ENCODE peak calls at places on chromosomes 12 and 14, in seven cellular contexts. J is iPS-NIHi11; G is CD4-positive, CD25-positive, alpha-beta regulatory T cell; I is activated CD8-positive, alpha-beta T cell treated with anti-CD3 and anti-CD28 coated beads for 36 hours; Y is activated T-cell treated with anti-CD3 and anti-CD28 coated beads, Interleukin-2, amount 50 U/mL, for 72 hours; B is cortex of kidney; S is stimulated activated CD4-positive, alpha-beta T cell treated with anti-CD3 and anti-CD28 coated beads, Interleukin-12 subunit alpha, Interleukin-12 subunit beta, amount 100 ng/mL, for 24 hours. R is an unnamed sample.

GRCh38 chr12:25001311-25001710 is 52.4 kb upstream of the BCAT1 start:
- DNase-seq in I (no peak), Y (no peak), J (no peak), B (no peak), S (no peak), G (no peak), R (no peak)

GRCh38 chr14:60183724-60184596 is 18.8 kb upstream of the DHRS7 start:
- DNase-seq in J (peak), S (no peak), I (peak), G (peak), B (no peak), Y (no peak), R (peak)

GRCh38 chr14:102822311-102822863 is 45.1 kb downstream of the TRAF3 start:
- DNase-seq in G (no peak), S (peak), I (peak), Y (peak), J (no peak), B (no peak), R (no peak)

GRCh38 chr14:99740411-99740810 is 52.8 kb upstream of the EML1 start:
- DNase-seq in S (no peak), J (no peak), G (no peak), I (no peak), B (no peak), Y (no peak), R (no peak)

GRCh38 chr14:69281450-69282169 is 21.7 kb downstream of the GALNT16 start:
- DNase-seq in S (no peak), Y (no peak), G (no peak), J (no peak), B (no peak), I (no peak), R (peak)

GRCh38 chr14:67987596-67987995 is 168.0 kb downstream of the RAD51B start:
- DNase-seq in S (no peak), B (no peak), I (no peak), Y (no peak), J (no peak), G (no peak), R (no peak)

GRCh38 chr14:39097159-39097558 is 5.9 kb downstream of the SEC23A start:
- DNase-seq in S (no peak), Y (peak), I (peak), G (no peak), J (peak), B (no peak), R (no peak)

GRCh38 chr12:58408516-58408915 is 467.1 kb downstream of the ATP23 start:
- DNase-seq in Y (no peak), G (no peak), J (no peak), I (no peak), B (no peak), S (no peak), R (no peak)

GRCh38 chr12:68951652-68952051 is 18.7 kb upstream of the CPM start:
- DNase-seq in S (no peak), Y (no peak), G (no peak), B (no peak), J (no peak), I (no peak), R (no peak)

GRCh38 chr12:18171571-18171970 is 81.6 kb upstream of the RERGL start:
- DNase-seq in I (no peak), B (no peak), J (no peak), G (no peak), Y (no peak), S (no peak), R (no peak)

GRCh38 chr14:74604896-74605295 is 7.1 kb downstream of the LTBP2 start:
- DNase-seq in Y (no peak), J (no peak), B (no peak), G (no peak), I (no peak), S (no peak), R (no peak)

GRCh38 chr14:55350461-55350860 is 61.2 kb downstream of the ATG14 start:
- DNase-seq in Y (no peak), I (no peak), G (no peak), B (no peak), J (no peak), S (no peak), R (no peak)

GRCh38 chr12:124171231-124171985 is 123.5 kb upstream of the RFLNA start:
- DNase-seq in G (no peak), J (no peak), I (no peak), Y (no peak), B (no peak), S (no peak), R (no peak)

GRCh38 chr12:78385541-78385940 is 479.0 kb upstream of the SYT1 start:
- DNase-seq in G (no peak), J (no peak), Y (no peak), I (no peak), B (no peak), S (no peak), R (no peak)

GRCh38 chr14:90454041-90455000 is 57.5 kb downstream of the CALM1 start:
- DNase-seq in I (peak), Y (no peak), G (no peak), B (no peak), S (no peak), J (peak), R (no peak)

GRCh38 chr12:94082690-94083089 is 65.7 kb upstream of the PLXNC1 start:
- DNase-seq in I (no peak), S (no peak), G (no peak), Y (no peak), B (no peak), J (no peak), R (no peak)

GRCh38 chr14:49586673-49587460 is 687 bp upstream of the RPS29 start:
- DNase-seq in B (no peak), Y (peak), I (peak), J (peak), G (peak), S (peak), R (peak)

GRCh38 chr12:83477289-83477688 is 790.6 kb downstream of the TMTC2 start:
- DNase-seq in S (no peak), J (no peak), Y (no peak), I (no peak), B (no peak), G (no peak), R (no peak)

GRCh38 chr14:80213602-80214001 is 2.3 kb upstream of the DIO2 start:
- DNase-seq in J (peak), I (peak), B (no peak), Y (peak), G (no peak), S (no peak), R (no peak)